ENCODE peak calls at places on chromosomes 5 and 9, in six cellular contexts. V is H1, O is esophagus muscularis mucosa, X is transverse colon, W is A549, I is HepG2. U is an unnamed sample.

GRCh38 chr5:170769898-170770416 is 13.6 kb upstream of the GABRP start:
- DNase-seq in O (no peak), X (no peak), V (no peak), I (no peak), W (no peak), U (no peak)

GRCh38 chr5:132472431-132472830 is 18.1 kb downstream of the IRF1 start:
- DNase-seq in X (peak), I (no peak), W (no peak), V (no peak), O (no peak), U (peak)

GRCh38 chr9:109474944-109475343 is 23.2 kb downstream of the PTPN3 start:
- DNase-seq in O (no peak), W (no peak), X (no peak), I (no peak), V (no peak), U (no peak)

GRCh38 chr5:135998889-135999288 is 29.9 kb upstream of the TGFBI start:
- DNase-seq in X (no peak), W (no peak), V (no peak), I (no peak), O (no peak), U (no peak)

GRCh38 chr9:5899292-5899691 is 8.6 kb downstream of the MLANA start:
- DNase-seq in W (no peak), O (peak), I (no peak), X (no peak), V (no peak), U (no peak)

GRCh38 chr5:79235222-79235577 is 731 bp upstream of the JMY start:
- DNase-seq in X (no peak), V (no peak), W (no peak), O (no peak), I (peak), U (no peak)

GRCh38 chr5:140587495-140587894 is 22.9 kb downstream of the SLC35A4 start:
- DNase-seq in W (no peak), V (no peak), I (no peak), X (no peak), O (no peak), U (no peak)

GRCh38 chr9:18910435-18910834 is 122.6 kb downstream of the SAXO1 start:
- DNase-seq in W (no peak), I (no peak), X (no peak), O (no peak), V (no peak), U (no peak)

GRCh38 chr9:97703437-97704326 is 6.5 kb upstream of the XPA start:
- DNase-seq in W (peak), V (no peak), O (no peak), I (peak), X (no peak), U (no peak)

GRCh38 chr9:79880626-79881025 is 308.9 kb downstream of the TLE4 start:
- DNase-seq in I (no peak), V (no peak), W (no peak), X (no peak), O (no peak), U (no peak)

GRCh38 chr9:116490321-116490720 is 196.8 kb upstream of the TRIM32 start:
- DNase-seq in X (no peak), I (no peak), O (no peak), V (no peak), W (no peak), U (no peak)

GRCh38 chr9:75378036-75378435 is 289.7 kb downstream of the OSTF1 start:
- DNase-seq in X (no peak), W (no peak), V (no peak), O (no peak), I (no peak), U (peak)

GRCh38 chr9:16074962-16075361 is 522.1 kb downstream of the CCDC171 start:
- DNase-seq in O (no peak), V (no peak), W (no peak), I (no peak), X (no peak), U (no peak)

GRCh38 chr9:125663127-125663526 is 43.9 kb downstream of the MAPKAP1 start:
- DNase-seq in X (no peak), I (no peak), V (no peak), O (no peak), W (peak), U (no peak)

GRCh38 chr5:61087921-61088320 is 74.3 kb downstream of the SMIM15 start:
- DNase-seq in O (no peak), W (no peak), I (no peak), V (no peak), X (no peak), U (no peak)

GRCh38 chr5:169424956-169425318 is 124.0 kb upstream of the SLIT3 start:
- DNase-seq in V (no peak), W (no peak), X (no peak), I (no peak), O (no peak), U (no peak)

GRCh38 chr9:131598121-131598520 is 52.8 kb downstream of the PRRT1B start:
- DNase-seq in O (no peak), V (no peak), I (no peak), W (no peak), X (peak), U (peak)

GRCh38 chr9:104286187-104286586 is 192.1 kb downstream of the SMC2 start:
- DNase-seq in O (no peak), W (no peak), V (no peak), X (no peak), I (no peak), U (no peak)

GRCh38 chr9:109319072-109319630 is 1.7 kb downstream of the EPB41L4B start:
- DNase-seq in V (peak), X (peak), O (no peak), W (no peak), I (no peak), U (no peak)

GRCh38 chr5:137206030-137206715 is 293.0 kb downstream of the SPOCK1 start:
- DNase-seq in X (no peak), W (no peak), O (no peak), V (no peak), I (no peak), U (no peak)

GRCh38 chr5:74026310-74026709 is 400.3 kb downstream of the ARHGEF28 start:
- DNase-seq in I (no peak), W (no peak), X (no peak), V (no peak), O (no peak), U (no peak)

GRCh38 chr5:95643152-95643551 is 3.4 kb upstream of the RFESD start:
- DNase-seq in O (no peak), I (no peak), X (no peak), V (no peak), W (no peak), U (no peak)

GRCh38 chr5:168898261-168898911 is 319.2 kb upstream of the PANK3 start:
- DNase-seq in X (no peak), O (no peak), W (no peak), V (no peak), I (no peak), U (no peak)

GRCh38 chr9:98686961-98687855 is 21.5 kb downstream of the GABBR2 start:
- DNase-seq in W (no peak), O (no peak), X (no peak), I (no peak), V (no peak), U (no peak)

GRCh38 chr5:154302181-154302580 is 111.6 kb downstream of the GALNT10 start:
- DNase-seq in V (peak), W (no peak), X (no peak), O (peak), I (no peak), U (no peak)

GRCh38 chr5:112795944-112796678 is 58.4 kb downstream of the APC start:
- DNase-seq in O (no peak), W (no peak), X (no peak), V (no peak), I (peak), U (no peak)

GRCh38 chr5:31232273-31232888 is 38.9 kb downstream of the CDH6 start:
- DNase-seq in X (no peak), I (peak), O (no peak), V (no peak), W (peak), U (no peak)

GRCh38 chr5:31186672-31187267 is 6.7 kb upstream of the CDH6 start:
- DNase-seq in I (peak), W (peak), O (no peak), X (no peak), V (no peak), U (no peak)

GRCh38 chr5:77329664-77330430 is 119.4 kb downstream of the PDE8B start:
- DNase-seq in O (no peak), X (no peak), W (no peak), V (no peak), I (no peak), U (no peak)

GRCh38 chr5:68484307-68485068 is 268.9 kb downstream of the PIK3R1 start:
- DNase-seq in I (no peak), O (no peak), V (no peak), X (no peak), W (no peak), U (no peak)

GRCh38 chr9:99253772-99254431 is 31.8 kb downstream of the SEC61B start:
- DNase-seq in O (no peak), V (no peak), I (no peak), X (peak), W (no peak), U (no peak)

DNA sequence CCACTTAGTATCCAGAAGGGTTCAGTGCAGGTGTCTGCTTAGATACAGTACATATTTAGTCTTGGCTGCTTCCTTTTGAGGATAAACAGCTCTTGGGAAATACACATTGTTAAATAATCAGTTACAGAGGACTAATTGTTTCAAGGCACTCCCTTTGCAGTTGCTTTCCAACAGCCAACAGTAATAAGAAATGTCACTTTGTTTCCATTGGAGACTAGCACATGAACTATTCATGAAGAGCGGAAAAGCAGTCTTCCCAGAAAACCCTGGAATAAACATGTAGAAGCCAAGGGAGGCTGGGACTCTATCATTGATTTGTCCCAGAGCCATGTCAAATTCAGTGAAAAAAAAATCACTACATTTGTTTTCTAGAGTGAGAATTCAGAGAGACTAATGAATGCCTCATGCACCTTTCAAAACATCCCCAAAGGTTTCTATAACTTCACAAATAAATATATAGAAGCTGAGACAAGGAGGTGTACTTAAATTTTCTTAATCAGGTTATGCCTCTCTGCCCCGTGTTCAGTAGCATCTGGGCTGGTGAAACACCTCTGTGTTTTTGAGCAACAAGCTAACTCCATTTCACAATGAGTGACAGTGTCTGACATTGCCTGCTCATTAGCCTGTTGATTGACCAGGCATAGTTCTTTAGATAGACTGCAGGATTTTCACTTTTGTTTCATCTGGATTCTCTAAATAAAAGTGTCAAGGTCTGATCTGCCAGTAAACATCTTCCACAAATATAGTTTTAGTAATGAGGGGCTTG is 271.5 kb downstream of the ARRDC3 start:
- DNase-seq in W (no peak), I (no peak), X (no peak), O (no peak), V (no peak), U (no peak)
- H3K27ac ChIP-seq in W (no peak), I (no peak), X (peak), O (peak), V (no peak), U (peak)

DNA sequence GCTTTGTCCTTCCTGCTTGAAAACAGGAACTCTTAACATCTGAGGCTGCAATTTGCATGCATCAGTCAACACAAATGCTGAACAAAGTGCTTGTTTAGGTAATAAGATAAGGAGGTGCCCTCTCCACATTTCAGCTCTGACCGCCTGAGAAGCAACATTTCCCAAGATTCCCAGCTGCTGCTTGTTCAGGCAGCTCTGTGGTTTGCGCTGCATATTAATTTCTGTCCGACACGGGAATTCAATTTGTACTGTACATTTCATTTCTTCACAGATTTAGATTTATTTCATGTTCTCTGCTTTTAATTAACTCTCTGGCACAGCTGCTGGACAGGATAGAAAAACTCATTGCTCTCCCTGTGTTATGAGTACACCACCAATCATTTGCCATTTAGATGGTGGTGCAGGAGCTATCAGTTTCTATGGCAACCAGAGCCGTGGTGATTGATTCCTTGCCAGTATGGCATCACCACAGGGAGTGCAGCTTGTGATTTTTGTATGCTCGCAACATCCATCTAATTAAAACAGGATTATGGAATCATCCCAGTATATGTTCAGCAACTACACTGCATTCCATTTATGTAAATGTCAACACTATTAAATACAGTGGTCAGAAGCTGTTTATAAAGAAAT is 558.6 kb downstream of the DMRTA1 start:
- DNase-seq in V (no peak), I (no peak), X (no peak), O (no peak), W (no peak), U (no peak)
- H3K4me3 ChIP-seq in V (no peak), I (no peak), X (no peak), O (no peak), W (no peak), U (no peak)

GRCh38 chr9:80954521-80954920 is 734.8 kb downstream of the TLE1 start:
- DNase-seq in O (no peak), V (no peak), X (no peak), I (no peak), W (no peak), U (no peak)

GRCh38 chr9:80952523-80952922 is 736.8 kb downstream of the TLE1 start:
- DNase-seq in W (no peak), X (no peak), O (no peak), V (no peak), I (no peak), U (no peak)

DNA sequence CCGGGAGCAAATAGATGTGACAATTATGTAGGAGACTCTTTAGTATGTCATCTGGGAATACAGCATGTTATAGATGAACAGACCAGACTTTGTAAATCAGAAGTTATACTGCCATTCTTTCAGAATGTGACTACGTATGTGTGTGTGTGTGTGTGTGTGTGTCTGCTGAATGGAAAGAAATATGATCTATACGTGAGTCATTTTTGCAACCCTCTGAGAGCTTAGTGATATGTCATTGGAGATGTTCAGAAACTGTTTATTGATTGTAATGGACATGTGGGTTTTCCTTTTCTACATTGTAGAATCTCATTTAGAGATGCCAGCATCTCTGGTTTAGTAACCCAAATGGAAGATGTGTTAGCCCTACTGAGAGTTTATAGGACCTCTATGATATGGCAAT is 731.5 kb downstream of the TLE1 start:
- DNase-seq in W (no peak), V (no peak), X (no peak), I (no peak), O (no peak), U (no peak)
- TF ChIP-seq EP300 in W (no peak), V (no peak), X (no peak), I (no peak), O (no peak), U (no peak)

DNA sequence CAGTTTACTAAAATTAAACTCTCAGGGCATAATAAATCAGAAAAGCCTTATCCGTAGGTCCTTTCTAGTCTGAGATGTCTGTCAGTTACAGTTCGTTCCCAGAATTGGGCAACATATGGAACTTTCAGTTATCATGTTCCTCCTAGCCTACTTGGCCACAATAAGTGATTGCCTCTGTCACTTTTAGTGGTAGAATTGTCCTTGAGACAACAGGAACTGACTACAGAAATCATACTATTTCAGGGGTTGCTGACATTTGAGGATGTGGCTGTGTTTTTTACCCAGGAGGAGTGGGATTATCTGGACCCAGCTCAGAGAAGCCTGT is 952 bp downstream of the ZNF189 start:
- DNase-seq in O (no peak), V (no peak), X (no peak), I (no peak), W (no peak), U (no peak)
- H3K27ac ChIP-seq in O (peak), V (no peak), X (peak), I (peak), W (peak), U (peak)

GRCh38 chr5:165076686-165077085 is 1571.3 kb downstream of the MAT2B start:
- DNase-seq in W (no peak), I (no peak), V (no peak), O (no peak), X (no peak), U (no peak)
- H3K4me3 ChIP-seq in W (no peak), I (no peak), V (no peak), O (no peak), X (no peak), U (no peak)

GRCh38 chr5:125657936-125658335 is 765.3 kb upstream of the GRAMD2B start:
- DNase-seq in V (no peak), W (no peak), O (no peak), I (no peak), X (no peak), U (no peak)

GRCh38 chr5:125660231-125660895 is 762.8 kb upstream of the GRAMD2B start:
- DNase-seq in V (no peak), W (no peak), O (no peak), X (no peak), I (no peak), U (no peak)

GRCh38 chr5:125654392-125654791 is 768.8 kb upstream of the GRAMD2B start:
- DNase-seq in I (no peak), O (no peak), X (no peak), W (no peak), V (no peak), U (no peak)

GRCh38 chr5:125659316-125660071 is 763.7 kb upstream of the GRAMD2B start:
- DNase-seq in V (no peak), I (no peak), X (no peak), O (no peak), W (no peak), U (no peak)

DNA sequence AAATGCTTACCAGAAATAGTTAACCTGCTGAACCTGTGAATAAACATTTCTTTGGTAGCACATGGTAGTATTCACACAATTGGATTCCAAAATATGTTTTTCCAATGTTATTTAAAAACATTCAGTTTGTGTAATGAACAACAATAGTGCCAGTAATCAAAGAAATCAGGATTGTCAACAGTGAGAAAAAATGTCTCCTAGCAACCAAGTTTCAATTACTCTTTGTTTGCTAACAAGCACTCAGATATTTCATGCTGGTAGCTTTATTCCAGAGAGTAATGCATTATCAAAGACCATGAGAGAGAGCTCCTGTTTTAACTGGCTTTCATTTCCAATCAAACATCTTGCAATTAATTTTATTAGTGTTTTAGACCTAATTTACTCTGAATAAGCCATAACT is 768.1 kb upstream of the GRAMD2B start:
- DNase-seq in W (no peak), V (no peak), I (no peak), X (no peak), O (no peak), U (no peak)
- TF ChIP-seq EP300 in W (no peak), V (no peak), I (no peak), X (no peak), O (no peak), U (no peak)

DNA sequence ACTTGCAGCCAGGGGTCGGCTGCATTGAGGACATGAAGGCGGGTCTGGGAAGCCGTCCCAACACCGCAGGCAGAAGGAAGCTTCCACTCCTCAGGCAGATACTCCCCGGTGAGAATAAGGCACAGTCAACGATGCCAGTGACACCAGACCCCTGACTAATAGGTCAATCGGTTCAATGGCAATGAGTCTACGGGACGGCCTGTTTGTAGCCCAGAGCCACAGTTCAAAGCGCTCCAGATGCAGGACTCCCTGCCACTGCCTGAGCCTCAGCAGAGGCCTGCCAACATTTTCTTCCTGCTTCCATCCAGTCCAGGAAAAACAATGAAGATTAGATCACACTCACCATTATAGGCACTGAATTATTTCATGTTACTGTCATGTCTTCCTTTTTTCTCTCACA is 84.5 kb upstream of the SIMC1 start:
- DNase-seq in O (peak), I (no peak), W (no peak), X (no peak), V (no peak), U (no peak)
- H3K27ac ChIP-seq in O (no peak), I (no peak), W (no peak), X (no peak), V (no peak), U (no peak)

DNA sequence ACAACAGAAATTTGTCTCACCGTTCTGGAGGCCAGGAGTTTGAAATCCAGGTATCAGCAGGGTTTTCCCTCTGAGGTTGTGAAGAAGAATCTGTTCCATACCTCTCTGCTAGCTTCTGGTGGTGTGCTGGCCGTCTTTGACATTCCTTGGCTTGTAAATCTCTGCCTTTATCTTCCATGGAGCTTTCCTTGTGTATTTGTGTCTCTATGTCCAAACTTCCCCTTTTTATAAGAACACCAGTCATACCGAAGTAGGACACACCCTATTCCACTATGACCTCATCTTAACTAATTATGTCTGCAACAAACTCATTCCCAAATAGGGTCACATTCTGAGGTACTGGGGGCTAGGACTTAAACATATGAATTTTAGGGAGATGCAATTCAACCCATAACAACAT is 38.3 kb downstream of the PRKACG start:
- DNase-seq in V (no peak), W (no peak), O (no peak), I (no peak), X (no peak), U (no peak)
- H3K4me3 ChIP-seq in V (no peak), W (no peak), O (peak), I (no peak), X (no peak), U (peak)